ENCODE peak calls at places on chromosomes 2 and 18, in seven cellular contexts. One of them, this sample, is unnamed.

GRCh38 chr18:77133920-77134496 is 1.4 kb upstream of the MBP start:
- DNase-seq in SJSA1: no peak
- DNase-seq in endothelial cell of umbilical vein: no peak
- DNase-seq in uterus: no peak
- DNase-seq in GM23248: peak; percentile 16
- DNase-seq in CD8-positive, alpha-beta memory T cell: no peak
- DNase-seq in CD8-positive, alpha-beta T cell: no peak
- DNase-seq in this sample: peak; percentile 11

GRCh38 chr2:225091336-225091735 is 49.1 kb upstream of the DOCK10 start:
- DNase-seq in GM23248: peak; percentile 97
- DNase-seq in SJSA1: peak; percentile 69
- DNase-seq in endothelial cell of umbilical vein: no peak
- DNase-seq in uterus: no peak
- DNase-seq in CD8-positive, alpha-beta memory T cell: no peak
- DNase-seq in CD8-positive, alpha-beta T cell: no peak
- DNase-seq in this sample: no peak

GRCh38 chr2:141348481-141348880 is 782.3 kb downstream of the LRP1B start:
- DNase-seq in CD8-positive, alpha-beta T cell: no peak
- DNase-seq in uterus: no peak
- DNase-seq in GM23248: peak; percentile 50
- DNase-seq in CD8-positive, alpha-beta memory T cell: no peak
- DNase-seq in endothelial cell of umbilical vein: no peak
- DNase-seq in SJSA1: no peak
- DNase-seq in this sample: no peak

GRCh38 chr18:79522451-79523220 is 126.9 kb downstream of the NFATC1 start:
- DNase-seq in CD8-positive, alpha-beta T cell: peak; percentile 81
- DNase-seq in CD8-positive, alpha-beta memory T cell: peak; percentile 44
- DNase-seq in uterus: no peak
- DNase-seq in GM23248: no peak
- DNase-seq in endothelial cell of umbilical vein: no peak
- DNase-seq in SJSA1: no peak
- DNase-seq in this sample: no peak

GRCh38 chr18:26394047-26394654 is 154.2 kb downstream of the KCTD1 start:
- DNase-seq in uterus: no peak
- DNase-seq in CD8-positive, alpha-beta T cell: no peak
- DNase-seq in GM23248: no peak
- DNase-seq in endothelial cell of umbilical vein: no peak
- DNase-seq in CD8-positive, alpha-beta memory T cell: no peak
- DNase-seq in SJSA1: no peak
- DNase-seq in this sample: no peak

GRCh38 chr2:10481055-10481665 is 33.0 kb upstream of the ODC1 start:
- DNase-seq in GM23248: no peak
- DNase-seq in SJSA1: no peak
- DNase-seq in endothelial cell of umbilical vein: no peak
- DNase-seq in CD8-positive, alpha-beta T cell: no peak
- DNase-seq in uterus: no peak
- DNase-seq in CD8-positive, alpha-beta memory T cell: no peak
- DNase-seq in this sample: no peak

GRCh38 chr2:181076666-181077065 is 96.3 kb downstream of the UBE2E3 start:
- DNase-seq in CD8-positive, alpha-beta T cell: no peak
- DNase-seq in SJSA1: no peak
- DNase-seq in GM23248: no peak
- DNase-seq in uterus: no peak
- DNase-seq in CD8-positive, alpha-beta memory T cell: no peak
- DNase-seq in endothelial cell of umbilical vein: no peak
- DNase-seq in this sample: no peak

GRCh38 chr2:127225186-127225960 is 5.3 kb upstream of the CYP27C1 start:
- DNase-seq in CD8-positive, alpha-beta memory T cell: no peak
- DNase-seq in SJSA1: peak; percentile 55
- DNase-seq in uterus: no peak
- DNase-seq in CD8-positive, alpha-beta T cell: no peak
- DNase-seq in endothelial cell of umbilical vein: no peak
- DNase-seq in GM23248: peak; percentile 55
- DNase-seq in this sample: peak; percentile 39

GRCh38 chr2:37897511-37897910 is 27.6 kb upstream of the RMDN2 start:
- DNase-seq in CD8-positive, alpha-beta memory T cell: no peak
- DNase-seq in SJSA1: peak; percentile 42
- DNase-seq in CD8-positive, alpha-beta T cell: no peak
- DNase-seq in uterus: no peak
- DNase-seq in endothelial cell of umbilical vein: no peak
- DNase-seq in GM23248: no peak
- DNase-seq in this sample: no peak

GRCh38 chr2:45083175-45083574 is 73.9 kb upstream of the SIX2 start:
- DNase-seq in SJSA1: no peak
- DNase-seq in GM23248: peak; percentile 9
- DNase-seq in uterus: no peak
- DNase-seq in CD8-positive, alpha-beta T cell: no peak
- DNase-seq in CD8-positive, alpha-beta memory T cell: no peak
- DNase-seq in endothelial cell of umbilical vein: no peak
- DNase-seq in this sample: no peak

GRCh38 chr2:25301453-25302352 is 40.0 kb downstream of the DNMT3A start:
- DNase-seq in endothelial cell of umbilical vein: peak; percentile 41
- DNase-seq in SJSA1: peak; percentile 26
- DNase-seq in CD8-positive, alpha-beta T cell: peak; percentile 74
- DNase-seq in uterus: no peak
- DNase-seq in CD8-positive, alpha-beta memory T cell: peak; percentile 45
- DNase-seq in GM23248: peak; percentile 90
- DNase-seq in this sample: peak; percentile 91

GRCh38 chr18:12318857-12319256 is 10.8 kb downstream of the TUBB6 start:
- DNase-seq in endothelial cell of umbilical vein: no peak
- DNase-seq in SJSA1: no peak
- DNase-seq in CD8-positive, alpha-beta memory T cell: no peak
- DNase-seq in uterus: no peak
- DNase-seq in CD8-positive, alpha-beta T cell: no peak
- DNase-seq in GM23248: no peak
- DNase-seq in this sample: no peak
- H3K4me1 ChIP-seq in endothelial cell of umbilical vein: peaks cover 17% of the 10 kb centered on the region
- H3K4me1 ChIP-seq in SJSA1: peaks cover 10% of the 10 kb centered on the region
- H3K4me1 ChIP-seq in CD8-positive, alpha-beta memory T cell: no peaks in the 10 kb centered on the region
- H3K4me1 ChIP-seq in uterus: peaks cover 9% of the 10 kb centered on the region
- H3K4me1 ChIP-seq in CD8-positive, alpha-beta T cell: no peaks in the 10 kb centered on the region
- H3K4me1 ChIP-seq in GM23248: peaks cover 40% of the 10 kb centered on the region
- H3K4me1 ChIP-seq in this sample: no peaks in the 10 kb centered on the region

DNA sequence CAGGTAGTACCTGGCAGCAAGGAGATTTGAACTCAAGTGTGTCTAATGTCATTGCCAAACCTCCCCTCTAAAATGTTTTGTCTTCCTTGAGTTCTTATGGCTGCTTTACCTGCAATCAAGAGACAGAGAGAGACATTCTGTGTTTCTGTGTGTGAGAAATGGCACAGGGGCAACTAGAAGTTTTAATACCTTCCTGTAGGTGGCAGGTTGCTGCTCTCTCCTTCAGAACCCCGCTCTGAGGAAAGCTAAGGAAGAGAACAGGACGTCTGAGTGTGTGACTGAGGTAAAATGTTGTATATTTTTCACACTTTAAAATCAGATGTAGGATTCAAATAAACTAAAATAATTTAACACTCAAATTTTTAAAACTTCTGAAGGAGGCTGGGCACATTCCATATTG is 19.2 kb downstream of the DTNA start:
- DNase-seq in CD8-positive, alpha-beta memory T cell: no peak
- DNase-seq in SJSA1: peak; percentile 29
- DNase-seq in CD8-positive, alpha-beta T cell: no peak
- DNase-seq in endothelial cell of umbilical vein: peak; percentile 24
- DNase-seq in GM23248: peak; percentile 55
- DNase-seq in uterus: no peak
- DNase-seq in this sample: no peak
- H3K4me3 ChIP-seq in CD8-positive, alpha-beta memory T cell: no peak overlapping the region
- H3K4me3 ChIP-seq in SJSA1: no peak overlapping the region
- H3K4me3 ChIP-seq in CD8-positive, alpha-beta T cell: no peak overlapping the region
- H3K4me3 ChIP-seq in endothelial cell of umbilical vein: no peak overlapping the region
- H3K4me3 ChIP-seq in GM23248: no peak overlapping the region
- H3K4me3 ChIP-seq in uterus: no peak overlapping the region
- H3K4me3 ChIP-seq in this sample: no peak overlapping the region

GRCh38 chr2:217158906-217159305 is 299.0 kb upstream of the TNP1 start:
- DNase-seq in endothelial cell of umbilical vein: no peak
- DNase-seq in CD8-positive, alpha-beta memory T cell: no peak
- DNase-seq in uterus: no peak
- DNase-seq in GM23248: no peak
- DNase-seq in CD8-positive, alpha-beta T cell: no peak
- DNase-seq in SJSA1: no peak
- DNase-seq in this sample: no peak

GRCh38 chr2:217160103-217160502 is 300.2 kb upstream of the TNP1 start:
- DNase-seq in GM23248: peak; percentile 36
- DNase-seq in endothelial cell of umbilical vein: no peak
- DNase-seq in CD8-positive, alpha-beta memory T cell: no peak
- DNase-seq in SJSA1: no peak
- DNase-seq in CD8-positive, alpha-beta T cell: no peak
- DNase-seq in uterus: no peak
- DNase-seq in this sample: no peak

GRCh38 chr2:217153433-217153997 is 293.7 kb upstream of the TNP1 start:
- DNase-seq in CD8-positive, alpha-beta T cell: no peak
- DNase-seq in CD8-positive, alpha-beta memory T cell: no peak
- DNase-seq in uterus: no peak
- DNase-seq in GM23248: no peak
- DNase-seq in endothelial cell of umbilical vein: no peak
- DNase-seq in SJSA1: no peak
- DNase-seq in this sample: no peak

GRCh38 chr2:217157581-217157980 is 297.7 kb upstream of the TNP1 start:
- DNase-seq in SJSA1: no peak
- DNase-seq in CD8-positive, alpha-beta memory T cell: no peak
- DNase-seq in endothelial cell of umbilical vein: no peak
- DNase-seq in CD8-positive, alpha-beta T cell: no peak
- DNase-seq in GM23248: no peak
- DNase-seq in uterus: no peak
- DNase-seq in this sample: no peak

DNA sequence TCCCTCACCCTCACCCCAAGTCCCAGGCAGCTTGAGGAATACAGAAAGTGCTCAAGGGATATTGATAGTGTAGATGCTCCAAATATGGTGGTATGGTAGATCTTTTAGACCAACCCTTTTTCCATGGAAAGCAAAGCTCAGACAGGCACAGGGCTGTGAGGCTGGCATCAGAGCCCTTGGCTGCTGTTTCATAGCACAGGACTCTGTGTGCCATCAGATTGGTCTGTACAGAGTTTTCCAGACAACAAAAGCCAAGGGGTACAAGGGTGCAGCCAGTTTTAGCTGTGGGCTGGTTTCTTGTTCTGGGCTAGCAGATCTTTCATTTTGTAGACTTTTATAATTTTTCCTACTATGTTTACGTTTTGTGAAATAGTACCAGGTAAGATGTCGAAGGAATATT is 296.9 kb upstream of the TNP1 start:
- DNase-seq in CD8-positive, alpha-beta T cell: no peak
- DNase-seq in uterus: no peak
- DNase-seq in CD8-positive, alpha-beta memory T cell: no peak
- DNase-seq in endothelial cell of umbilical vein: no peak
- DNase-seq in GM23248: no peak
- DNase-seq in SJSA1: no peak
- DNase-seq in this sample: no peak
- H3K4me1 ChIP-seq in CD8-positive, alpha-beta T cell: peaks cover 5% of the 10 kb centered on the region
- H3K4me1 ChIP-seq in uterus: peaks cover 4% of the 10 kb centered on the region
- H3K4me1 ChIP-seq in CD8-positive, alpha-beta memory T cell: no peaks in the 10 kb centered on the region
- H3K4me1 ChIP-seq in endothelial cell of umbilical vein: peaks cover 7% of the 10 kb centered on the region
- H3K4me1 ChIP-seq in GM23248: peaks cover 4% of the 10 kb centered on the region
- H3K4me1 ChIP-seq in SJSA1: no peaks in the 10 kb centered on the region
- H3K4me1 ChIP-seq in this sample: peaks cover 8% of the 10 kb centered on the region

GRCh38 chr2:96538487-96539214 is 2.1 kb downstream of the ARID5A start:
- DNase-seq in GM23248: peak; percentile 66
- DNase-seq in SJSA1: no peak
- DNase-seq in endothelial cell of umbilical vein: peak; percentile 88
- DNase-seq in CD8-positive, alpha-beta memory T cell: peak; percentile 84
- DNase-seq in CD8-positive, alpha-beta T cell: peak; percentile 97
- DNase-seq in uterus: peak; percentile 62
- DNase-seq in this sample: no peak
- H3K4me3 ChIP-seq in GM23248: peak overlapping the region; percentile 74
- H3K4me3 ChIP-seq in SJSA1: no peak overlapping the region
- H3K4me3 ChIP-seq in endothelial cell of umbilical vein: no peak overlapping the region
- H3K4me3 ChIP-seq in CD8-positive, alpha-beta memory T cell: peak overlapping the region; percentile 99
- H3K4me3 ChIP-seq in CD8-positive, alpha-beta T cell: peak overlapping the region; percentile 81
- H3K4me3 ChIP-seq in uterus: peak overlapping the region; percentile 41
- H3K4me3 ChIP-seq in this sample: no peak overlapping the region

DNA sequence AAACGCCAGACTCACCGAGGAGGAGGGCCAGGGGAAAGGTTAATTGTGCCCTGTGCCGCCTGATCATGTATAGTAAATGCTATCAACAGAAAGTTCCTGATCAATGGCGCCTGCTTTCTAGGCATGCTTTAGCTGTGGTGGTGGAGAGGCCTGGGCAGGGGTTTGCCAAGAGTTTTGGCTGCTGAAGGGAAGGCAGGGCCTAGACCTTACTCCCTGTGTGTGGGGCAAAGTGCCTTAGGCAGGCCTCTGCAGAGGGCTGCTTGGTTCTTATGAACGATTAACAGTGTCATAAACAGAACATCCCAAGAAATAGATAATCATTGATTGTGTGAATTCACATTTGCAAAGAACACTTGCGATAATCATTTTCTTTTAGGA is 6.3 kb downstream of the TSHZ1 start:
- DNase-seq in CD8-positive, alpha-beta memory T cell: no peak
- DNase-seq in CD8-positive, alpha-beta T cell: no peak
- DNase-seq in SJSA1: no peak
- DNase-seq in uterus: no peak
- DNase-seq in GM23248: no peak
- DNase-seq in endothelial cell of umbilical vein: no peak
- DNase-seq in this sample: no peak
- H3K4me1 ChIP-seq in CD8-positive, alpha-beta memory T cell: peaks cover 61% of the 10 kb centered on the region
- H3K4me1 ChIP-seq in CD8-positive, alpha-beta T cell: peaks cover 57% of the 10 kb centered on the region
- H3K4me1 ChIP-seq in SJSA1: peaks cover 34% of the 10 kb centered on the region
- H3K4me1 ChIP-seq in uterus: peaks cover 4% of the 10 kb centered on the region
- H3K4me1 ChIP-seq in GM23248: peaks cover 32% of the 10 kb centered on the region
- H3K4me1 ChIP-seq in endothelial cell of umbilical vein: peaks cover 42% of the 10 kb centered on the region
- H3K4me1 ChIP-seq in this sample: no peaks in the 10 kb centered on the region

DNA sequence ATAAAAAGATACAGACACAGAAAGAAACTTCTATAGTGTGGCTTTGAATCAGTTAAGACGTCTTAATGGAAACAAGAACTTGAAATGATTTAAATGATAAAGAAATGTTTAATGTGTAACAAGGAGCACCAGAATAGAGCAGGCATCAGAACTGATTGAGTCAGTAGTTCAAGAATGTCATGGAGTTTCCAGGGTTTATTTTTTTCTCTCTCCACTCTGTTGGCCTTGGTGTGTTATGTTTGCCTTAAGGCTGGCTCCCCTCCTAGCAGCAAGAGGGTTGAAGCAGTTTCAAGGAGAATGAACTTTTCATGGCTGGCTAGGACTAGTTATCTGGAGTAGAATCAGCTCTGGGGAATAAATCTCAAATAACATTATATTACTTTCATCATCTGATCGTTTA is 13.4 kb upstream of the GLS start:
- DNase-seq in CD8-positive, alpha-beta memory T cell: no peak
- DNase-seq in SJSA1: peak; percentile 62
- DNase-seq in GM23248: peak; percentile 70
- DNase-seq in endothelial cell of umbilical vein: no peak
- DNase-seq in CD8-positive, alpha-beta T cell: no peak
- DNase-seq in uterus: no peak
- DNase-seq in this sample: no peak
- H3K4me3 ChIP-seq in CD8-positive, alpha-beta memory T cell: no peak overlapping the region
- H3K4me3 ChIP-seq in SJSA1: no peak overlapping the region
- H3K4me3 ChIP-seq in GM23248: no peak overlapping the region
- H3K4me3 ChIP-seq in endothelial cell of umbilical vein: no peak overlapping the region
- H3K4me3 ChIP-seq in CD8-positive, alpha-beta T cell: no peak overlapping the region
- H3K4me3 ChIP-seq in uterus: no peak overlapping the region
- H3K4me3 ChIP-seq in this sample: no peak overlapping the region